ENCODE peak calls at places on chromosomes 16 and 17, in eight cellular contexts. I is non-pigmented ciliary epithelial cell, X is ascending aorta, Y is mucosa of gallbladder, E is NCI-H1105 treated with DMSO at 0.1 percent for 48 hours, G is EL, L is NCI-H1092, A is endothelial cell. R is an unnamed sample.

GRCh38 chr17:13671771-13672170 is 70.0 kb upstream of the HS3ST3A1 start:
- DNase-seq in I (peak; percentile 20), X (no peak), Y (no peak), E (no peak), G (peak; percentile 36), L (no peak), A (no peak), R (no peak)

GRCh38 chr17:44122825-44123355 is 551 bp downstream of the HDAC5 start:
- DNase-seq in I (no peak), X (no peak), Y (no peak), E (no peak), G (no peak), L (no peak), A (no peak), R (no peak)

GRCh38 chr17:42659079-42659931 is at the start of gene TUBG2:
- DNase-seq in I (no peak), X (no peak), Y (peak; percentile 87), E (peak; percentile 95), G (peak; percentile 93), L (peak; percentile 95), A (peak; percentile 86), R (peak; percentile 94)

GRCh38 chr17:51435641-51436091 is 175.3 kb downstream of the UTP18 start:
- DNase-seq in I (no peak), X (no peak), Y (peak; percentile 86), E (peak; percentile 28), G (peak; percentile 42), L (peak; percentile 92), A (peak; percentile 64), R (no peak)

GRCh38 chr16:47887496-47887895 is 268.3 kb downstream of the ABCC12 start:
- DNase-seq in I (no peak), X (no peak), Y (no peak), E (no peak), G (peak; percentile 92), L (no peak), A (no peak), R (no peak)

GRCh38 chr17:66625321-66625767 is 209.6 kb upstream of the CACNG5 start:
- DNase-seq in I (no peak), X (no peak), Y (no peak), E (peak; percentile 42), G (peak; percentile 42), L (no peak), A (no peak), R (no peak)

GRCh38 chr17:79836952-79837887 is 2.0 kb downstream of the CBX4 start:
- DNase-seq in I (no peak), X (no peak), Y (peak; percentile 86), E (no peak), G (no peak), L (no peak), A (no peak), R (peak; percentile 11)

GRCh38 chr17:78791840-78792709 is 10.0 kb upstream of the CYTH1 start:
- DNase-seq in I (no peak), X (no peak), Y (no peak), E (no peak), G (no peak), L (no peak), A (no peak), R (no peak)

GRCh38 chr17:7886227-7887037 is 2.2 kb upstream of the CHD3 start:
- DNase-seq in I (no peak), X (no peak), Y (no peak), E (peak; percentile 66), G (peak; percentile 39), L (peak; percentile 61), A (peak; percentile 44), R (peak; percentile 53)

GRCh38 chr16:68902376-68903345 is 59.3 kb downstream of the TANGO6 start:
- DNase-seq in I (no peak), X (no peak), Y (peak; percentile 31), E (peak; percentile 83), G (peak; percentile 60), L (peak; percentile 86), A (peak; percentile 50), R (peak; percentile 74)

GRCh38 chr17:53101706-53102105 is 721.0 kb upstream of the KIF2B start:
- DNase-seq in I (no peak), X (no peak), Y (no peak), E (no peak), G (no peak), L (no peak), A (no peak), R (no peak)

GRCh38 chr17:78745407-78746088 is 36.5 kb downstream of the CYTH1 start:
- DNase-seq in I (no peak), X (no peak), Y (peak; percentile 33), E (no peak), G (peak; percentile 41), L (no peak), A (peak; percentile 31), R (no peak)

GRCh38 chr17:53924530-53925455 is 102.1 kb downstream of the KIF2B start:
- DNase-seq in I (no peak), X (no peak), Y (peak; percentile 11), E (no peak), G (no peak), L (no peak), A (no peak), R (no peak)

GRCh38 chr16:27237229-27238015 is 31.1 kb downstream of the NSMCE1 start:
- DNase-seq in I (no peak), X (no peak), Y (peak; percentile 41), E (no peak), G (peak; percentile 6), L (no peak), A (peak; percentile 39), R (no peak)

GRCh38 chr17:79960788-79961522 is 74.7 kb downstream of the TBC1D16 start:
- DNase-seq in I (no peak), X (no peak), Y (no peak), E (no peak), G (peak; percentile 36), L (no peak), A (no peak), R (no peak)

GRCh38 chr17:67266496-67266895 is 21.5 kb upstream of the HELZ start:
- DNase-seq in I (no peak), X (no peak), Y (no peak), E (no peak), G (no peak), L (no peak), A (no peak), R (no peak)

GRCh38 chr16:80656731-80657150 is 115.9 kb downstream of the DYNLRB2 start:
- DNase-seq in I (no peak), X (no peak), Y (no peak), E (no peak), G (no peak), L (no peak), A (no peak), R (no peak)

GRCh38 chr17:41523225-41523593 is 4.5 kb upstream of the KRT15 start:
- DNase-seq in I (no peak), X (no peak), Y (no peak), E (no peak), G (no peak), L (no peak), A (no peak), R (no peak)

GRCh38 chr16:85611455-85612190 is 1.5 kb upstream of the GSE1 start:
- DNase-seq in I (no peak), X (peak; percentile 21), Y (peak; percentile 76), E (peak; percentile 47), G (peak; percentile 86), L (peak; percentile 69), A (peak; percentile 49), R (no peak)

GRCh38 chr17:50171371-50172071 is 5.7 kb downstream of the SGCA start:
- DNase-seq in I (no peak), X (no peak), Y (no peak), E (no peak), G (no peak), L (no peak), A (no peak), R (no peak)

GRCh38 chr17:32019228-32019627 is 12.0 kb downstream of the LRRC37B start:
- DNase-seq in I (no peak), X (no peak), Y (no peak), E (no peak), G (no peak), L (no peak), A (no peak), R (no peak)